ENCODE peak calls at places on chromosomes 1 and 21, in five cellular contexts. F, H, Q, I and B are unnamed samples. For H3K9me3, the result is how much of the 10 kb centered on the place peaks cover.

GRCh38 chr1:88302843-88303486 is 381.1 kb upstream of the PKN2 start:
- DNase-seq in I (peak), F (no peak), H (no peak), Q (no peak), B (peak)

GRCh38 chr1:164771568-164772350 is 212.8 kb downstream of the PBX1 start:
- DNase-seq in I (peak), Q (no peak), F (no peak), H (peak), B (peak)

GRCh38 chr1:40722622-40723021 is 31.1 kb downstream of the NFYC start:
- DNase-seq in F (no peak), I (no peak), H (no peak), Q (no peak), B (no peak)

GRCh38 chr1:247287460-247287859 is 31.6 kb downstream of the VN1R5 start:
- DNase-seq in I (peak), Q (no peak), H (no peak), F (no peak), B (no peak)

GRCh38 chr1:177847843-177848242 is 122.0 kb downstream of the SEC16B start:
- DNase-seq in Q (no peak), H (peak), I (no peak), F (no peak), B (no peak)

GRCh38 chr21:41686664-41687063 is 80.2 kb downstream of the RIPK4 start:
- DNase-seq in I (no peak), H (no peak), F (no peak), Q (no peak), B (no peak)

GRCh38 chr1:214957330-214958137 is 125.0 kb upstream of the KCNK2 start:
- DNase-seq in Q (no peak), I (peak), H (peak), F (no peak), B (peak)

GRCh38 chr1:228131736-228132135 is 8.3 kb upstream of the GUK1 start:
- DNase-seq in I (peak), F (no peak), H (no peak), Q (no peak), B (no peak)

GRCh38 chr1:35062518-35063196 is 16.5 kb upstream of the ZMYM1 start:
- DNase-seq in Q (no peak), F (no peak), H (peak), I (peak), B (no peak)

GRCh38 chr1:32274646-32275340 is 17.1 kb upstream of the HDAC1 start:
- DNase-seq in F (no peak), I (no peak), H (no peak), Q (no peak), B (no peak)

GRCh38 chr1:58451560-58452211 is 94.8 kb downstream of the OMA1 start:
- DNase-seq in H (no peak), Q (no peak), I (no peak), F (peak), B (no peak)

GRCh38 chr1:145858238-145858936 is 494 bp downstream of the PIAS3 start:
- DNase-seq in Q (peak), H (peak), I (peak), F (peak), B (peak)

GRCh38 chr1:241774017-241774416 is 74.0 kb upstream of the EXO1 start:
- DNase-seq in H (no peak), Q (no peak), I (no peak), F (no peak), B (no peak)

GRCh38 chr1:38578444-38578951 is 281.1 kb downstream of the RRAGC start:
- DNase-seq in I (no peak), F (no peak), H (no peak), Q (no peak), B (peak)

GRCh38 chr1:226304291-226304955 is 4.5 kb downstream of the LIN9 start:
- DNase-seq in H (no peak), I (no peak), Q (no peak), F (no peak), B (no peak)

GRCh38 chr1:171219751-171220385 is 28.4 kb upstream of the FMO1 start:
- DNase-seq in H (peak), F (no peak), I (no peak), Q (no peak), B (no peak)

GRCh38 chr1:27609618-27610240 is 5.8 kb upstream of the AHDC1 start:
- DNase-seq in I (no peak), Q (no peak), F (no peak), H (no peak), B (no peak)

GRCh38 chr1:164759144-164759920 is 200.3 kb downstream of the PBX1 start:
- DNase-seq in Q (no peak), H (no peak), F (no peak), I (no peak), B (no peak)

GRCh38 chr1:174786760-174787159 is 213.0 kb upstream of the CACYBP start:
- DNase-seq in H (no peak), Q (no peak), F (no peak), I (no peak), B (no peak)

GRCh38 chr1:240234477-240235225 is 143.0 kb downstream of the FMN2 start:
- DNase-seq in Q (no peak), I (no peak), H (no peak), F (no peak), B (no peak)

GRCh38 chr1:234206651-234207284 is 166.5 kb upstream of the COA6 start:
- DNase-seq in H (peak), Q (no peak), I (peak), F (no peak), B (no peak)

GRCh38 chr1:15950302-15950701 is 25.6 kb downstream of the ZBTB17 start:
- DNase-seq in I (no peak), Q (no peak), H (no peak), F (no peak), B (no peak)

GRCh38 chr1:45490121-45490622 is 791 bp downstream of the TESK2 start:
- DNase-seq in H (peak), I (peak), F (no peak), Q (no peak), B (no peak)

GRCh38 chr1:43786975-43787374 is 79.6 kb downstream of the ST3GAL3 start:
- DNase-seq in F (no peak), H (no peak), Q (no peak), I (no peak), B (peak)

GRCh38 chr1:19042675-19043578 is 86.5 kb upstream of the IFFO2 start:
- DNase-seq in Q (no peak), H (no peak), I (no peak), F (peak), B (no peak)

GRCh38 chr1:94098585-94099111 is 22.3 kb downstream of the ABCA4 start:
- DNase-seq in F (no peak), Q (no peak), I (no peak), H (no peak), B (no peak)

GRCh38 chr1:14470802-14471201 is 127.7 kb upstream of the KAZN start:
- DNase-seq in H (no peak), I (no peak), Q (no peak), F (no peak), B (no peak)

GRCh38 chr1:228005511-228006033 is 1.2 kb upstream of the WNT3A start:
- DNase-seq in F (peak), I (no peak), H (no peak), Q (peak), B (no peak)

GRCh38 chr1:225426395-225427248 is 1.2 kb downstream of the LBR start:
- DNase-seq in Q (peak), F (peak), H (peak), I (peak), B (peak)

GRCh38 chr1:100382657-100383056 is 30.4 kb downstream of the CDC14A start:
- DNase-seq in H (no peak), F (no peak), Q (no peak), I (no peak), B (no peak)

GRCh38 chr1:1021010-1021845 is 1.3 kb downstream of the AGRN start:
- DNase-seq in H (peak), I (peak), Q (no peak), F (no peak), B (peak)

GRCh38 chr1:171494086-171494485 is 8.8 kb downstream of the PRRC2C start:
- DNase-seq in I (no peak), H (no peak), Q (no peak), F (no peak), B (no peak)

GRCh38 chr1:80593197-80593596 is 1207.5 kb upstream of the ADGRL2 start:
- DNase-seq in H (no peak), F (no peak), Q (no peak), I (no peak), B (no peak)
- H3K9me3 ChIP-seq in H (under half), F (under half), Q (under half), I (under half), B (under half)

DNA sequence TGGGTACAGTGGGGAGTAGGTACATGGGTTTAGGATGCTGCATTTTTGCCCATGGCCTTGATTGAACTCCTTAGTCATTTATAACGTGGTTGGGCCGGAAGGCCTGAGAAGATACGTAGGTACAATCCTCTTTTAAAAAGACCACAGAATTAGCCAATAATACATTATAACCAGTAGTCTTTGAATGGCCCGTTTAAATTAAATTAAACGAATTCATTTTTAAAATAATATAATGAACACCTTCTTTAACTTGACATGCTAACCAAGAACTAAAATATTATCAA is 20.1 kb upstream of the ADAR start:
- DNase-seq in F (no peak), Q (no peak), I (no peak), H (no peak), B (no peak)
- H3K4me3 ChIP-seq in F (peak), Q (peak), I (peak), H (peak), B (peak)

GRCh38 chr1:3539707-3540425 is 71.4 kb downstream of the MEGF6 start:
- DNase-seq in H (peak), Q (no peak), I (peak), F (no peak), B (no peak)
- TF ChIP-seq CTCF in H (no peak), Q (no peak), I (no peak), F (no peak), B (no peak)

GRCh38 chr21:18550361-18550760 is 146.8 kb upstream of the TMPRSS15 start:
- DNase-seq in I (no peak), F (no peak), Q (no peak), H (no peak), B (no peak)
- H3K9me3 ChIP-seq in I (under half), F (under half), Q (under half), H (under half), B (under half)